ENCODE peak calls at places on chromosomes 2 and 18, in eight cellular contexts. B, R, U, W, T, E, N and S are unnamed samples.

GRCh38 chr2:144675331-144675730 is 155.4 kb upstream of the ZEB2 start:
- DNase-seq in B (no peak), R (no peak), U (no peak), W (no peak), T (no peak), E (no peak), N (no peak), S (no peak)

GRCh38 chr2:170277943-170278342 is 100.0 kb downstream of the MYO3B start:
- DNase-seq in B (no peak), R (no peak), U (no peak), W (no peak), T (peak), E (no peak), N (no peak), S (no peak)

GRCh38 chr2:63408530-63408929 is 179.7 kb downstream of the WDPCP start:
- DNase-seq in B (no peak), R (no peak), U (no peak), W (no peak), T (no peak), E (no peak), N (no peak), S (no peak)

GRCh38 chr18:61825386-61825785 is 67.4 kb downstream of the RNF152 start:
- DNase-seq in B (peak), R (no peak), U (peak), W (peak), T (no peak), E (peak), N (no peak), S (no peak)

GRCh38 chr2:107591541-107591940 is 235.2 kb upstream of the RGPD4 start:
- DNase-seq in B (peak), R (no peak), U (peak), W (no peak), T (no peak), E (peak), N (no peak), S (no peak)

GRCh38 chr2:38057651-38058410 is 18.1 kb downstream of the CYP1B1 start:
- DNase-seq in B (no peak), R (no peak), U (no peak), W (no peak), T (no peak), E (no peak), N (no peak), S (no peak)

GRCh38 chr2:40004336-40004735 is 225.3 kb upstream of the THUMPD2 start:
- DNase-seq in B (peak), R (no peak), U (peak), W (no peak), T (no peak), E (peak), N (no peak), S (no peak)

GRCh38 chr2:160471950-160472349 is 21.7 kb downstream of the RBMS1 start:
- DNase-seq in B (no peak), R (no peak), U (peak), W (no peak), T (no peak), E (peak), N (no peak), S (no peak)

GRCh38 chr18:26911840-26912239 is 46.3 kb upstream of the AQP4 start:
- DNase-seq in B (no peak), R (peak), U (no peak), W (no peak), T (no peak), E (no peak), N (no peak), S (no peak)

GRCh38 chr18:22282311-22283235 is 113.2 kb downstream of the GATA6 start:
- DNase-seq in B (peak), R (no peak), U (peak), W (no peak), T (no peak), E (peak), N (peak), S (peak)

GRCh38 chr2:129144082-129144791 is 825.6 kb upstream of the HS6ST1 start:
- DNase-seq in B (no peak), R (no peak), U (no peak), W (no peak), T (no peak), E (no peak), N (no peak), S (no peak)

GRCh38 chr18:13366131-13366530 is 147.6 kb downstream of the LDLRAD4 start:
- DNase-seq in B (no peak), R (no peak), U (no peak), W (no peak), T (no peak), E (no peak), N (no peak), S (no peak)

GRCh38 chr2:108253106-108253505 is 13.3 kb downstream of the SULT1C3 start:
- DNase-seq in B (peak), R (no peak), U (no peak), W (no peak), T (no peak), E (peak), N (no peak), S (no peak)

GRCh38 chr2:63819765-63820717 is 21.7 kb upstream of the UGP2 start:
- DNase-seq in B (peak), R (no peak), U (peak), W (no peak), T (no peak), E (peak), N (no peak), S (no peak)

GRCh38 chr2:217792611-217793527 is 209.9 kb downstream of the TNS1 start:
- DNase-seq in B (no peak), R (no peak), U (no peak), W (no peak), T (no peak), E (peak), N (no peak), S (no peak)